ENCODE peak calls at places on chromosomes 16 and 17, in seven cellular contexts. N, G, T, C, H, F and Z are unnamed samples.

GRCh38 chr16:49856741-49857330 is 924 bp upstream of the ZNF423 start:
- DNase-seq in G (peak), H (peak), N (peak), F (peak), C (peak), T (peak), Z (peak)

GRCh38 chr17:32894245-32894644 is 17.3 kb upstream of the MYO1D start:
- DNase-seq in T (peak), N (no peak), F (no peak), H (no peak), G (no peak), C (no peak), Z (no peak)

GRCh38 chr17:76280650-76281049 is 15.5 kb downstream of the UBALD2 start:
- DNase-seq in T (no peak), G (no peak), C (no peak), H (no peak), F (no peak), N (no peak), Z (no peak)

GRCh38 chr17:79992657-79993389 is 42.8 kb downstream of the TBC1D16 start:
- DNase-seq in N (no peak), F (no peak), G (no peak), C (no peak), T (no peak), H (no peak), Z (no peak)

GRCh38 chr17:73071387-73071999 is 21.0 kb downstream of the SLC39A11 start:
- DNase-seq in T (no peak), C (no peak), F (no peak), H (no peak), G (no peak), N (no peak), Z (no peak)

GRCh38 chr16:88681709-88682451 is 4.4 kb downstream of the SNAI3 start:
- DNase-seq in H (no peak), T (no peak), F (no peak), N (no peak), G (peak), C (no peak), Z (no peak)

GRCh38 chr17:77325826-77326581 is 185.2 kb downstream of the SEC14L1 start:
- DNase-seq in T (no peak), C (no peak), G (peak), N (no peak), F (no peak), H (peak), Z (no peak)

GRCh38 chr16:67542464-67542863 is 13.8 kb downstream of the RIPOR1 start:
- DNase-seq in T (peak), H (peak), C (no peak), F (no peak), G (no peak), N (no peak), Z (no peak)

GRCh38 chr16:73017321-73017720 is 30.6 kb downstream of the ZFHX3 start:
- DNase-seq in C (no peak), T (no peak), H (no peak), G (no peak), N (peak), F (no peak), Z (no peak)

GRCh38 chr16:82792704-82793103 is 165.9 kb downstream of the CDH13 start:
- DNase-seq in F (no peak), N (peak), C (no peak), H (no peak), T (no peak), G (no peak), Z (no peak)
- TF ChIP-seq CTCF in F (no peak), N (no peak), C (no peak), H (no peak), T (no peak), G (no peak), Z (no peak)

GRCh38 chr16:64455275-64455674 is 666.6 kb downstream of the CDH11 start:
- DNase-seq in F (no peak), T (no peak), N (no peak), C (no peak), G (no peak), H (peak), Z (no peak)
- TF ChIP-seq CTCF in F (no peak), T (peak), N (no peak), C (no peak), G (no peak), H (peak), Z (peak)

GRCh38 chr16:74607310-74607966 is 524 bp upstream of the GLG1 start:
- DNase-seq in F (no peak), C (no peak), H (no peak), G (no peak), N (no peak), T (no peak), Z (no peak)
- TF ChIP-seq CTCF in F (no peak), C (no peak), H (no peak), G (no peak), N (no peak), T (no peak), Z (no peak)

DNA sequence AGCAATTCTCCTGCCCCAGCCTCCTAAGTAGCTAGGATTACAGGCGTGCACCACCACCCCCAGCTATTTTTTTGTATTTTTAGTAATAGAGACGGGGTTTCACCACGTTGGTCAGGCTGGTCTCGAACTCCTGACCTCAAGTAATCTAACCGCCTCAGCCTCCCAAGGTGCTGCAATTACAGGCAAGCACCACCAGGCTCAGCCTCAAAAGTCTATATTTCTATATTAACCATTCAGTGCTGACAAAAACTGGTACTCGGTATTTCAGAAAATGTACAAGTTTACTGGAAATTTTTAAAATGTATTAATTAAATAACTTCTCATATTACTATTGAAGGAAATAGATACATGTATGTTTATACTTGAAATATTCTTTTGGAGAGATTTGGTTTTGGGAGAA is 1.4 kb upstream of the HEXD start:
- DNase-seq in F (no peak), H (no peak), C (no peak), T (no peak), N (no peak), G (no peak), Z (no peak)
- TF ChIP-seq CTCF in F (peak), H (peak), C (peak), T (no peak), N (no peak), G (no peak), Z (no peak)

GRCh38 chr17:82103588-82104451 is 5.8 kb upstream of the FASN start:
- DNase-seq in C (no peak), T (no peak), N (peak), H (no peak), G (peak), F (peak), Z (no peak)

GRCh38 chr17:82101301-82101715 is 3.3 kb upstream of the FASN start:
- DNase-seq in T (no peak), F (no peak), G (no peak), N (no peak), C (no peak), H (no peak), Z (no peak)

GRCh38 chr17:82100502-82101298 is 2.7 kb upstream of the FASN start:
- DNase-seq in T (no peak), C (no peak), H (no peak), F (no peak), G (peak), N (no peak), Z (no peak)

GRCh38 chr17:82098939-82099765 is 1.1 kb upstream of the FASN start:
- DNase-seq in C (no peak), F (no peak), N (no peak), H (no peak), T (no peak), G (no peak), Z (no peak)

DNA sequence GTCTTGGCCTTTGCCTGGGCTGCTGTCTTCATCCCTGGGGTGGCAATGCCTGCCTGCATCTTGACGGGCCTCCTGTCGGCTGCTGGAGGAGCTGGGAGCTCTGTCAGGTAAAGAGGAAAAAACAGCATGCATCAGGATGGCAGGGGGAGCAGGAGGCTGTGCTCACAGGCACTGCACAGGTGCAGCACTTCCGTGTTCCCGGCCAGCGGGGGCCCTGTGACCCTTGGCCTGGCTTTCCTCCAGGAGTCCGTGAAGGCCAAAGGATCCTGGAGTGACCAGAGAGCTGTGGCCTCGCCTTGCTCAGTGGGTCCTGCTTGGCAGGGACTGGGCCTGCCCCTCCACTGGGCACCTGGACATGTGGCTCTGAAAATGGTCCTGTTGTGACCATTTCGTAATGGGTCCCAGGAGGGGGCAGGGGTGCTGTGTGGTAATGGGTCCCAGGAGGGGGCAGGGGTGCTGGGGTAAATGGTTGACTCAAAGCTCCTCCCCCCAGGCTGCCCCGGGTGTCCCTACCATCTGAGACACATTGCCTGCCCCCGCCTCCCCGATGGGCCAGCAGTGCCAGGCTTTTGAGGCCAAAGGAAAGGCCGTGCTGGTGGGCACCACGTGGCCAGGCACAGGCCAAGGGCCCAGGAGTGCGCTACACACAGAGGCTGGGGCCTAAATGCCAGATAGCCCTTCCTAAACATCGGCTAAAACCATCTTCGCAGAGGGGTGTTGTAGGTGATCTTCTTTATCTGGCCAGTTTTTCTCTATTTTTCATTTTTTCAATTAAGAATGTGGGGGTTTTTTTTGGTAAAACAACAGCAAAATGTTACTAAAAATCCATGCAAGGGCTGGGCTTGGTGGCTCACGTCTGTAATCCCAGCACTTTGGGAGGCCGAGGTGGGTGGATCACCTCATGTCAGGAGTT is 4.0 kb upstream of the FASN start:
- DNase-seq in C (no peak), N (peak), T (no peak), F (no peak), H (no peak), G (no peak), Z (no peak)
- TF ChIP-seq CTCF in C (no peak), N (no peak), T (no peak), F (no peak), H (no peak), G (no peak), Z (no peak)

GRCh38 chr17:7329360-7330098 is 394 bp upstream of the NEURL4 start:
- DNase-seq in H (peak), C (peak), F (peak), N (peak), T (peak), G (peak), Z (peak)

GRCh38 chr17:7330099-7331015 is 1.2 kb upstream of the NEURL4 start:
- DNase-seq in F (peak), C (peak), N (peak), T (peak), G (peak), H (peak), Z (no peak)

GRCh38 chr17:7327501-7327900 is 1.6 kb downstream of the NEURL4 start:
- DNase-seq in H (no peak), T (no peak), N (peak), F (no peak), C (no peak), G (peak), Z (no peak)

GRCh38 chr17:7328009-7328408 is 1.1 kb downstream of the NEURL4 start:
- DNase-seq in C (no peak), T (no peak), N (no peak), H (no peak), G (no peak), F (no peak), Z (no peak)

DNA sequence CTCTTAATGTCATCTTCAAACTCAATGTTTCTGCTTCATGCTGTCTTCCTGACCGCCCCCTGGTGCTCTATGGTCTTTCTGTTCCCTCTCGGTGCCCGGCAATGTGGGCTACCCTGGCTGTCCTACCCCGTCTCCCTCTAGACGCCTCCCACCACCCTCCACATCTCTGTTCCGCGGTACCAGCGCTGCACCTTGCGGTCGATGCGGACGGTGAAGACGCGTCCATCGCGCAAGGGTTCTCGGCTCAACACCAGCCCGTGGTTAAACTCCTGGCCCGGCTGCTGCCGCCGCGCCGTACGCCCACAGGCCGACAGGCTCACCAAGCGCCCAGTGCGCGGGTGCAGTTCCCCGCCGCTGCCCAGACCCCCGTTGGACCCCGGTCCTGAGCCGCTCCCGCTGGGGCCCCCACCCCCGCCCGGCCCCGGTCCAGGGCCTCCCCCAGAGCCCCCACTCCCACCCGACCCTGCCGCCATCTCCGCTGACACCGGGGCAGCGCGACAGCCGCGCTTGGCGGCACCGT is at the start of gene NEURL4:
- DNase-seq in H (no peak), N (no peak), G (no peak), T (no peak), C (no peak), F (peak), Z (no peak)
- TF ChIP-seq CTCF in H (no peak), N (no peak), G (no peak), T (no peak), C (no peak), F (peak), Z (no peak)

GRCh38 chr17:8918811-8919210 is 46.7 kb downstream of the PIK3R5 start:
- DNase-seq in T (peak), N (no peak), H (peak), G (no peak), F (no peak), C (no peak), Z (no peak)
- TF ChIP-seq CTCF in T (no peak), N (no peak), H (no peak), G (no peak), F (no peak), C (no peak), Z (no peak)

DNA sequence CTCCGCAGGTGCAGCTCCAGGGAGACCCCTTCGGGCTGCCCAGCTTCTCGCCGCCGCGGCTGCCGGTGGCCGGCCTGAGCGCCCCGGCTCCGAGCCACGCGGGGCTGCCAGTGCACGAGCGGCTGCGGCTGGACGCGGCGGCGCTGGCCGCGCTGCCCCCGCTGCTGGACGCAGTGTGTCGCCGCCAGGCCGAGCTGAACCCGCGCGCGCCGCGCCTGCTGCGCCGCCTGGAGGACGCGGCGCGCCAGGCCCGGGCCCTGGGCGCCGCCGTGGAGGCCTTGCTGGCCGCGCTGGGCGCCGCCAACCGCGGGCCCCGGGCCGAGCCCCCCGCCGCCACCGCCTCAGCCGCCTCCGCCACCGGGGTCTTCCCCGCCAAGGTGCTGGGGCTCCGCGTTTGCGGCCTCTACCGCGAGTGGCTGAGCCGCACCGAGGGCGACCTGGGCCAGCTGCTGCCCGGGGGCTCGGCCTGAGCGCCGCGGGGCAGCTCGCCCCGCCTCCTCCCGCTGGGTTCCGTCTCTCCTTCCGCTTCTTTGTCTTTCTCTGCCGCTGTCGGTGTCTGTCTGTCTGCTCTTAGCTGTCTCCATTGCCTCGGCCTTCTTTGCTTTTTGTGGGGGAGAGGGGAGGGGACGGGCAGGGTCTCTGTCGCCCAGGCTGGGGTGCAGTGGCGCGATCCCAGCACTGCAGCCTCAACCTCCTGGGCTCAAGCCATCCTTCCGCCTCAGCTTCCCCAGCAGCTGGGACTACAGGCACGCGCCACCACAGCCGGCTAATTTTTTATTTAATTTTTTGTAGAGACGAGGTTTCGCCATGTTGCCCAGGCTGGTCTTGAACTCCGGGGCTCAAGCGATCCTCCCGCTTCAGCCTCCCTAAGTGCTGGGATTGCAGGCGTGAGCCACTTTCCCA is 5.9 kb downstream of the CTF1 start:
- DNase-seq in G (peak), H (peak), F (peak), T (peak), N (peak), C (peak), Z (no peak)
- TF ChIP-seq CTCF in G (peak), H (peak), F (peak), T (no peak), N (peak), C (peak), Z (no peak)